ENCODE peak calls at places on chromosome 1, in ten cellular contexts. Y is activated CD4-positive, alpha-beta T cell treated with anti-CD3 and anti-CD28 coated beads, Interleukin-2, amount 50 U/mL, for 4 hours; M is H9; R is cardiac fibroblast; T is Daoy; N is epithelial cell of esophagus; L is ovary; G is left lobe of liver; S is lower leg skin; Z is NCI-H1694. C is an unnamed sample.
A peak's percentile ranks its signal among the peaks of the same experiment; 100 is the strongest.

GRCh38 chr1:158035976-158036583 is 42.6 kb downstream of the KIRREL1 start:
- DNase-seq in Y (no peak), M (no peak), R (peak; percentile 81), T (peak; percentile 52), N (peak; percentile 70), L (peak; percentile 69), G (no peak), S (no peak), Z (peak; percentile 38), C (peak; percentile 66)

GRCh38 chr1:47984175-47984789 is 12.9 kb downstream of the TRABD2B start:
- DNase-seq in Y (no peak), M (peak; percentile 74), R (no peak), T (no peak), N (no peak), L (no peak), G (no peak), S (no peak), Z (no peak), C (no peak)

GRCh38 chr1:10529772-10530171 is 55.0 kb downstream of the PEX14 start:
- DNase-seq in Y (no peak), M (peak; percentile 58), R (no peak), T (no peak), N (peak; percentile 33), L (no peak), G (no peak), S (no peak), Z (no peak), C (no peak)

GRCh38 chr1:79497193-79497773 is 490.8 kb upstream of the ADGRL4 start:
- DNase-seq in Y (no peak), M (no peak), R (peak; percentile 57), T (peak; percentile 14), N (peak; percentile 57), L (no peak), G (no peak), S (no peak), Z (peak; percentile 8), C (peak; percentile 80)

GRCh38 chr1:236507022-236507700 is 16.6 kb upstream of the LGALS8 start:
- DNase-seq in Y (no peak), M (no peak), R (peak; percentile 85), T (peak; percentile 63), N (no peak), L (no peak), G (no peak), S (no peak), Z (no peak), C (peak; percentile 15)

GRCh38 chr1:22876359-22877111 is 96.1 kb downstream of the LACTBL1 start:
- DNase-seq in Y (no peak), M (no peak), R (peak; percentile 82), T (peak; percentile 93), N (peak; percentile 57), L (peak; percentile 37), G (no peak), S (no peak), Z (no peak), C (no peak)

GRCh38 chr1:212915245-212916091 is 34.9 kb upstream of the VASH2 start:
- DNase-seq in Y (no peak), M (peak; percentile 64), R (peak; percentile 87), T (peak; percentile 27), N (no peak), L (peak; percentile 43), G (no peak), S (no peak), Z (peak; percentile 65), C (peak; percentile 46)

GRCh38 chr1:184757891-184758290 is 3.2 kb upstream of the EDEM3 start:
- DNase-seq in Y (no peak), M (no peak), R (no peak), T (no peak), N (no peak), L (no peak), G (no peak), S (no peak), Z (no peak), C (no peak)

GRCh38 chr1:241253491-241253890 is 103.5 kb downstream of the RGS7 start:
- DNase-seq in Y (no peak), M (no peak), R (no peak), T (peak; percentile 70), N (no peak), L (no peak), G (no peak), S (no peak), Z (no peak), C (no peak)

GRCh38 chr1:52502789-52503188 is 50.1 kb downstream of the TUT4 start:
- DNase-seq in Y (no peak), M (no peak), R (no peak), T (no peak), N (peak; percentile 2), L (peak; percentile 30), G (no peak), S (no peak), Z (no peak), C (peak; percentile 24)

GRCh38 chr1:51070011-51070410 is 32.0 kb upstream of the C1orf185 start:
- DNase-seq in Y (no peak), M (no peak), R (no peak), T (no peak), N (no peak), L (no peak), G (no peak), S (no peak), Z (no peak), C (peak; percentile 94)

GRCh38 chr1:221100196-221100950 is 221.1 kb downstream of the HLX start:
- DNase-seq in Y (no peak), M (no peak), R (peak; percentile 81), T (peak; percentile 44), N (no peak), L (no peak), G (no peak), S (no peak), Z (no peak), C (no peak)

GRCh38 chr1:72540674-72541073 is 258.3 kb upstream of the NEGR1 start:
- DNase-seq in Y (no peak), M (no peak), R (no peak), T (no peak), N (no peak), L (no peak), G (no peak), S (no peak), Z (no peak), C (no peak)

GRCh38 chr1:162690672-162691434 is 58.6 kb downstream of the DDR2 start:
- DNase-seq in Y (no peak), M (peak; percentile 61), R (peak; percentile 88), T (peak; percentile 95), N (peak; percentile 97), L (peak; percentile 68), G (no peak), S (peak; percentile 94), Z (no peak), C (no peak)

GRCh38 chr1:81802601-81803422 is 2.1 kb downstream of the ADGRL2 start:
- DNase-seq in Y (no peak), M (peak; percentile 43), R (peak; percentile 81), T (peak; percentile 79), N (peak; percentile 60), L (peak; percentile 82), G (peak; percentile 81), S (peak; percentile 93), Z (peak; percentile 53), C (peak; percentile 88)

GRCh38 chr1:94009304-94009703 is 100.1 kb upstream of the GCLM start:
- DNase-seq in Y (no peak), M (no peak), R (no peak), T (peak; percentile 47), N (no peak), L (no peak), G (no peak), S (peak; percentile 54), Z (no peak), C (no peak)

GRCh38 chr1:231162300-231162969 is 577 bp downstream of the TRIM67 start:
- DNase-seq in Y (no peak), M (peak; percentile 76), R (peak; percentile 22), T (peak; percentile 62), N (peak; percentile 35), L (peak; percentile 26), G (no peak), S (no peak), Z (no peak), C (peak; percentile 74)

GRCh38 chr1:55420866-55421265 is 205.7 kb upstream of the USP24 start:
- DNase-seq in Y (no peak), M (no peak), R (peak; percentile 51), T (peak; percentile 72), N (no peak), L (no peak), G (no peak), S (no peak), Z (no peak), C (no peak)

GRCh38 chr1:179807691-179808485 is 64.8 kb downstream of the FAM163A start:
- DNase-seq in Y (no peak), M (no peak), R (peak; percentile 90), T (peak; percentile 68), N (peak; percentile 37), L (no peak), G (no peak), S (no peak), Z (no peak), C (peak; percentile 13)

GRCh38 chr1:55399385-55399784 is 184.2 kb upstream of the USP24 start:
- DNase-seq in Y (no peak), M (no peak), R (peak; percentile 17), T (no peak), N (no peak), L (no peak), G (no peak), S (no peak), Z (no peak), C (no peak)

GRCh38 chr1:2429780-2430591 is 17.6 kb upstream of the PEX10 start:
- DNase-seq in Y (no peak), M (peak; percentile 47), R (no peak), T (peak; percentile 32), N (peak; percentile 66), L (no peak), G (no peak), S (no peak), Z (no peak), C (peak; percentile 50)

GRCh38 chr1:117416546-117417117 is 49.4 kb downstream of the MAN1A2 start:
- DNase-seq in Y (no peak), M (peak; percentile 36), R (no peak), T (no peak), N (no peak), L (no peak), G (no peak), S (no peak), Z (no peak), C (peak; percentile 32)

GRCh38 chr1:14875781-14876564 is 277.5 kb downstream of the KAZN start:
- DNase-seq in Y (no peak), M (no peak), R (no peak), T (no peak), N (peak; percentile 82), L (no peak), G (no peak), S (no peak), Z (no peak), C (no peak)

GRCh38 chr1:101025283-101025679 is 303 bp downstream of the DPH5 start:
- DNase-seq in Y (no peak), M (peak; percentile 27), R (peak; percentile 29), T (peak; percentile 29), N (peak; percentile 28), L (no peak), G (no peak), S (no peak), Z (no peak), C (peak; percentile 72)

GRCh38 chr1:234772345-234773147 is 162.6 kb upstream of the IRF2BP2 start:
- DNase-seq in Y (peak; percentile 87), M (peak; percentile 69), R (peak; percentile 97), T (peak; percentile 99), N (peak; percentile 99), L (no peak), G (peak; percentile 51), S (peak; percentile 92), Z (peak; percentile 91), C (peak; percentile 95)

GRCh38 chr1:155636397-155637153 is 26.6 kb downstream of the MSTO1 start:
- DNase-seq in Y (no peak), M (no peak), R (no peak), T (no peak), N (no peak), L (no peak), G (peak; percentile 46), S (no peak), Z (no peak), C (no peak)

GRCh38 chr1:24892188-24893153 is 37.6 kb downstream of the RUNX3 start:
- DNase-seq in Y (no peak), M (no peak), R (no peak), T (no peak), N (no peak), L (no peak), G (peak; percentile 31), S (peak; percentile 58), Z (no peak), C (no peak)

GRCh38 chr1:55337801-55338447 is 122.8 kb upstream of the USP24 start:
- DNase-seq in Y (no peak), M (peak; percentile 61), R (peak; percentile 79), T (peak; percentile 64), N (peak; percentile 75), L (no peak), G (no peak), S (no peak), Z (peak; percentile 38), C (peak; percentile 94)